ENCODE peak calls at places on chromosomes 6 and 20, in five cellular contexts. One of them, this sample, is unnamed.

GRCh38 chr20:36854343-36855240 is 21.3 kb upstream of the TLDC2 start:
- DNase-seq in stimulated activated CD4-positive, alpha-beta T cell treated with anti-CD3 and anti-CD28 coated beads, Interleukin-12 subunit alpha, Interleukin-12 subunit beta, amount 100 ng/mL, for 48 hours: no peak
- DNase-seq in activated CD4-positive, alpha-beta T cell treated with anti-CD3 and anti-CD28 coated beads for 24 hours: no peak
- DNase-seq in T-cell: no peak
- DNase-seq in cortex of kidney: no peak
- DNase-seq in this sample: no peak

GRCh38 chr6:32947552-32948465 is 5.1 kb downstream of the HLA-DMA start:
- DNase-seq in stimulated activated CD4-positive, alpha-beta T cell treated with anti-CD3 and anti-CD28 coated beads, Interleukin-12 subunit alpha, Interleukin-12 subunit beta, amount 100 ng/mL, for 48 hours: no peak
- DNase-seq in activated CD4-positive, alpha-beta T cell treated with anti-CD3 and anti-CD28 coated beads for 24 hours: no peak
- DNase-seq in T-cell: peak; percentile 34
- DNase-seq in cortex of kidney: no peak
- DNase-seq in this sample: no peak

GRCh38 chr6:22098623-22099022 is 198.2 kb downstream of the PRL start:
- DNase-seq in stimulated activated CD4-positive, alpha-beta T cell treated with anti-CD3 and anti-CD28 coated beads, Interleukin-12 subunit alpha, Interleukin-12 subunit beta, amount 100 ng/mL, for 48 hours: no peak
- DNase-seq in activated CD4-positive, alpha-beta T cell treated with anti-CD3 and anti-CD28 coated beads for 24 hours: no peak
- DNase-seq in T-cell: no peak
- DNase-seq in cortex of kidney: no peak
- DNase-seq in this sample: no peak

GRCh38 chr20:57498425-57499400 is 26.2 kb downstream of the CTCFL start:
- DNase-seq in stimulated activated CD4-positive, alpha-beta T cell treated with anti-CD3 and anti-CD28 coated beads, Interleukin-12 subunit alpha, Interleukin-12 subunit beta, amount 100 ng/mL, for 48 hours: peak; percentile 35
- DNase-seq in activated CD4-positive, alpha-beta T cell treated with anti-CD3 and anti-CD28 coated beads for 24 hours: peak; percentile 19
- DNase-seq in T-cell: peak; percentile 28
- DNase-seq in cortex of kidney: no peak
- DNase-seq in this sample: no peak

GRCh38 chr6:36101691-36102090 is 28.6 kb upstream of the MAPK13 start:
- DNase-seq in stimulated activated CD4-positive, alpha-beta T cell treated with anti-CD3 and anti-CD28 coated beads, Interleukin-12 subunit alpha, Interleukin-12 subunit beta, amount 100 ng/mL, for 48 hours: no peak
- DNase-seq in activated CD4-positive, alpha-beta T cell treated with anti-CD3 and anti-CD28 coated beads for 24 hours: no peak
- DNase-seq in T-cell: no peak
- DNase-seq in cortex of kidney: no peak
- DNase-seq in this sample: no peak

GRCh38 chr20:35235881-35236280 is 9.4 kb downstream of the MMP24 start:
- DNase-seq in stimulated activated CD4-positive, alpha-beta T cell treated with anti-CD3 and anti-CD28 coated beads, Interleukin-12 subunit alpha, Interleukin-12 subunit beta, amount 100 ng/mL, for 48 hours: no peak
- DNase-seq in activated CD4-positive, alpha-beta T cell treated with anti-CD3 and anti-CD28 coated beads for 24 hours: no peak
- DNase-seq in T-cell: no peak
- DNase-seq in cortex of kidney: no peak
- DNase-seq in this sample: peak; percentile 45

GRCh38 chr6:72811971-72812421 is 190.1 kb downstream of the KCNQ5 start:
- DNase-seq in stimulated activated CD4-positive, alpha-beta T cell treated with anti-CD3 and anti-CD28 coated beads, Interleukin-12 subunit alpha, Interleukin-12 subunit beta, amount 100 ng/mL, for 48 hours: no peak
- DNase-seq in activated CD4-positive, alpha-beta T cell treated with anti-CD3 and anti-CD28 coated beads for 24 hours: no peak
- DNase-seq in T-cell: no peak
- DNase-seq in cortex of kidney: no peak
- DNase-seq in this sample: no peak

GRCh38 chr20:34512955-34513419 is 3.2 kb upstream of the DYNLRB1 start:
- DNase-seq in stimulated activated CD4-positive, alpha-beta T cell treated with anti-CD3 and anti-CD28 coated beads, Interleukin-12 subunit alpha, Interleukin-12 subunit beta, amount 100 ng/mL, for 48 hours: no peak
- DNase-seq in activated CD4-positive, alpha-beta T cell treated with anti-CD3 and anti-CD28 coated beads for 24 hours: no peak
- DNase-seq in T-cell: no peak
- DNase-seq in cortex of kidney: no peak
- DNase-seq in this sample: no peak

GRCh38 chr6:108616544-108616943 is 55.8 kb downstream of the FOXO3 start:
- DNase-seq in stimulated activated CD4-positive, alpha-beta T cell treated with anti-CD3 and anti-CD28 coated beads, Interleukin-12 subunit alpha, Interleukin-12 subunit beta, amount 100 ng/mL, for 48 hours: no peak
- DNase-seq in activated CD4-positive, alpha-beta T cell treated with anti-CD3 and anti-CD28 coated beads for 24 hours: no peak
- DNase-seq in T-cell: no peak
- DNase-seq in cortex of kidney: no peak
- DNase-seq in this sample: no peak

This sample was measured in left cardiac atrium.